ENCODE peak calls at places on chromosomes 1 and 21, in six cellular contexts. D is fibroblast of lung, U is heart left ventricle, S is upper lobe of right lung, M is colonic mucosa, C is fibroblast of mammary gland. L is an unnamed sample.

GRCh38 chr1:9235123-9235513 is 544 bp downstream of the H6PD start:
- DNase-seq in D (peak; percentile 42), U (no peak), S (no peak), M (peak; percentile 30), C (peak; percentile 72), L (no peak)

GRCh38 chr1:154565876-154566275 is 1.7 kb upstream of the CHRNB2 start:
- DNase-seq in D (no peak), U (no peak), S (no peak), M (no peak), C (no peak), L (no peak)

GRCh38 chr1:55305735-55306134 is 90.6 kb upstream of the USP24 start:
- DNase-seq in D (peak; percentile 75), U (no peak), S (no peak), M (no peak), C (peak; percentile 48), L (peak; percentile 59)

GRCh38 chr1:33640114-33640660 is 167.7 kb downstream of the ZSCAN20 start:
- DNase-seq in D (peak; percentile 20), U (no peak), S (no peak), M (no peak), C (peak; percentile 1), L (no peak)

GRCh38 chr21:32884062-32884461 is 112.5 kb upstream of the PAXBP1 start:
- DNase-seq in D (no peak), U (no peak), S (no peak), M (no peak), C (no peak), L (no peak)

GRCh38 chr1:147492207-147492606 is 49.1 kb upstream of the BCL9 start:
- DNase-seq in D (no peak), U (no peak), S (no peak), M (no peak), C (no peak), L (no peak)

GRCh38 chr1:63575340-63575826 is 17.8 kb upstream of the PGM1 start:
- DNase-seq in D (no peak), U (no peak), S (no peak), M (no peak), C (peak; percentile 46), L (peak; percentile 39)

GRCh38 chr1:30274176-30274936 is 449.0 kb downstream of the MATN1 start:
- DNase-seq in D (no peak), U (no peak), S (no peak), M (peak; percentile 4), C (no peak), L (no peak)

GRCh38 chr21:23968722-23969647 is 1638.3 kb downstream of the MRPL39 start:
- DNase-seq in D (peak; percentile 12), U (no peak), S (no peak), M (peak; percentile 22), C (peak; percentile 17), L (no peak)

GRCh38 chr1:22052115-22053017 is at the start of gene CDC42:
- DNase-seq in D (peak; percentile 93), U (peak; percentile 98), S (peak; percentile 99), M (peak; percentile 97), C (peak; percentile 93), L (peak; percentile 97)

GRCh38 chr1:9561429-9561828 is 22.2 kb downstream of the SLC25A33 start:
- DNase-seq in D (peak; percentile 96), U (no peak), S (no peak), M (no peak), C (peak; percentile 95), L (peak; percentile 94)

GRCh38 chr1:25559996-25560395 is 16.6 kb downstream of the LDLRAP1 start:
- DNase-seq in D (no peak), U (no peak), S (no peak), M (no peak), C (no peak), L (no peak)

GRCh38 chr1:183079697-183080096 is 56.5 kb downstream of the LAMC1 start:
- DNase-seq in D (no peak), U (no peak), S (no peak), M (no peak), C (peak; percentile 46), L (peak; percentile 47)

GRCh38 chr1:22850281-22850680 is 122.4 kb downstream of the LACTBL1 start:
- DNase-seq in D (no peak), U (no peak), S (no peak), M (no peak), C (no peak), L (peak; percentile 30)

GRCh38 chr1:244552336-244552735 is 91.3 kb downstream of the CATSPERE start:
- DNase-seq in D (no peak), U (no peak), S (no peak), M (no peak), C (peak; percentile 2), L (peak; percentile 6)

GRCh38 chr1:156130578-156130942 is 16.0 kb downstream of the LMNA start:
- DNase-seq in D (no peak), U (no peak), S (no peak), M (no peak), C (no peak), L (no peak)

GRCh38 chr1:209491031-209491430 is 92.5 kb upstream of the CAMK1G start:
- DNase-seq in D (no peak), U (no peak), S (no peak), M (no peak), C (no peak), L (no peak)

GRCh38 chr1:12040457-12041051 is 21.3 kb downstream of the MIIP start:
- DNase-seq in D (peak; percentile 97), U (no peak), S (no peak), M (no peak), C (peak; percentile 97), L (peak; percentile 19)

GRCh38 chr1:246592695-246593094 is 26.4 kb downstream of the CNST start:
- DNase-seq in D (peak; percentile 95), U (no peak), S (no peak), M (no peak), C (peak; percentile 98), L (no peak)

GRCh38 chr1:12542138-12542465 is 75.9 kb downstream of the DHRS3 start:
- DNase-seq in D (no peak), U (no peak), S (peak; percentile 53), M (no peak), C (no peak), L (no peak)

DNA sequence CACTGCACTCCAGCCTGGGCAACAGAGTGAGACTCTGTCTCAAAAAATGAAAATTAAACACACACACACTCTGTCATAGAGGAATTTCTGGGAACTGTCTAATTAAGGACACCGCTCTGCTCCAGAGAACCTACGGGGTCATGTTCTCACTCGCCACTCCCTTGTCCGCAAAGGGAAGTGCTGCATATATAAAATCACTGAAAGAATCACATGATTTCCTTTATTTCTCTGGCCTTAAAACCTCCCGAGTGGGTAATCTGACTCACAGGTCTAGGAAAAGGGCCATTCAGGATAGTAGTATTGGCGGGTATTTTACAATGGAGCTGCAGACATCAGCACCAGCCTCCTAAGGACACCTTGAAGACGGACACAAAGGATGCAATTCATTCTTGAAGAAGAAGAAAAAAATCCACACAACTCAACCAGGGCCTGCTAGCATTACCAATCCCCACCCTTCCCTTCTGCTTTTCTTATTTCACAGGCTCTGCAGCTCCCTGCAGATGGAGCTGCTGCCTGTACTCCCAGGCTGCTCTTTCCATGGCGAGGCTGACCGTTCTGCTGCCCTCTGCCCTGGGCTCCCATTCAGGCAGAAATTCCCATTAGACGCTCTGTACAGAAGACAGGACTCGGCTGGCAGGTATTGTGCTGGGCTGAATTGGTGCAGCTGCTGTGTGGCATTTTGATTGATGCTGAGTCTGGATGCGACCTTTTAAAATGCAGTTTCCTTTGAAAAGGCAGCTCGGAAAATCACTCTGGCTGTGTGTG is 53.3 kb upstream of the FAM89A start:
- DNase-seq in D (peak; percentile 17), U (no peak), S (no peak), M (no peak), C (no peak), L (no peak)
- TF ChIP-seq CTCF in D (peak; percentile 4), U (no peak), S (no peak), M (no peak), C (no peak), L (no peak)

DNA sequence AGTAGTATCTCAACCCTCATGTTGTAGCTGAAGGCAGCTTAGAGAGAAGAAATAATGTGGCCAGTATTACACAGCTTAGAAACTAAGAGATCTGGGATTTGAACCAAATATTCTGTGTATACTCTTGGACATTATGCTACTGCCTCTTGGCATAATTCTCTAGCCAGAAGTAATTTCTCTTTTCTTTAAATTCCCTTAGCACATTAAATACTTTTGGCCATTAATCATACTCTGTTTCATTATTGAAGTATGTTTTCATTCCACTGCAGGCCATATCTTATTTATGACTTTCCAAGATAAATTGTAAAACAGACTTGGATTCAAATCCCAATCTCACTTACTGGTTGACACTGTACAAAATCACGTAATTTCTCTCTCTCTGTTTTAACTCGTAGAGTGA is 181.3 kb upstream of the SPAG17 start:
- DNase-seq in D (peak; percentile 18), U (no peak), S (no peak), M (no peak), C (no peak), L (peak; percentile 15)
- H3K4me3 ChIP-seq in D (no peak overlapping the region), U (no peak overlapping the region), S (no peak overlapping the region), M (no peak overlapping the region), C (no peak overlapping the region), L (no peak overlapping the region)

DNA sequence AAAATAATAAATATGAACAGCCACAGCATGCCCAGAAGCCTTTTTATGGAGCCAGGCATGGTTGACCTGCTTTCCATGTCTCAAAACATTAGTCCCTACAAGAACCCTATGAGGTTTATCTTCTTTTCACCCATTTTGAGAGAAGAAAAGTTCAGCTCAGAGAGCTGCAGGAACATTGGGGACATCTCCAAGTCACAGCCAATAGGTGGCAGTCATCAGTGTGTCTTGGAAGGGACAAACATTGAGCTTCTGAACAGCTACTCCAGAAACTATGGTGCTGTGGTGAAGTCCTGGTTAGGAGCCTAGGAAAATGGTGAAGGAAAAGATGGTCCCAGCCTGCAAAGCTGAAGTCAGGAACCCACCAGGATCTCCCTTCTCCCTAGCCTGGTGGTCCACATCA is 73.6 kb downstream of the JMJD4 start:
- DNase-seq in D (no peak), U (no peak), S (no peak), M (no peak), C (no peak), L (no peak)
- TF ChIP-seq CTCF in D (no peak), U (no peak), S (no peak), M (no peak), C (no peak), L (no peak)

DNA sequence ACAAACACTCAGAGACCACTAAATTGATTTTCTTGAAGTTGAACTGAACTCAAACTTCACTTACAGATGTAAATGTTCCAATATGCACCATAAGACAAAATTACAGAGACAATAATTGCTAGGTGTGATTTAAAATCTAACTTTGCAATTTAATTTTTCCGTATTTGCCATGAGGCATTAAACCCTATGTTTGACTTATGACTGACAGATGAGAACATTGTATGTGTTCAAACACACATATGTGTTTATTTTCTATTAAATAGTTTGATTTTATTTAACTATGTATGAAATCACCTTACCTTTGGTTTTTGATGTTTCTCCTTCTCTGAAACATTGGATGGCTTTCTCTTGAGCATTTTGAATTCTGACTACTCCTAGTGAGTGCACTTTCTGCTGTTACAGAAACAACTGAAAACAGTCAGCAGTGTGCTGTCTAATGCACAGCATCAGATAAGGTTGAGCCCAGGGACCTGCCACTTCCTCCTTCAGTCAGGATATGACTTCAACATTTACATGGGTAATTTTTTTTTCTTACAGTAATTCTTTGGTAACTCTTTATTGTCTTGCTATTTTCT is at the start of gene SAMSN1:
- DNase-seq in D (no peak), U (peak; percentile 35), S (no peak), M (no peak), C (no peak), L (no peak)
- H3K4me3 ChIP-seq in D (no peak within 1 kb of the TSS), U (peak within 1 kb of the TSS; percentile 46), S (peak within 1 kb of the TSS; percentile 40), M (peak within 1 kb of the TSS; percentile 12), C (no peak within 1 kb of the TSS), L (no peak within 1 kb of the TSS)

GRCh38 chr1:153404768-153405167 is 11.6 kb upstream of the S100A7A start:
- DNase-seq in D (no peak), U (peak; percentile 65), S (peak; percentile 86), M (peak; percentile 61), C (peak; percentile 9), L (no peak)
- TF ChIP-seq CTCF in D (no peak), U (peak; percentile 45), S (peak; percentile 62), M (peak; percentile 37), C (peak; percentile 44), L (peak; percentile 58)

L was measured in epithelial cell of esophagus.